ENCODE peak calls at places on chromosomes 3 and 15, in four cellular contexts. S is K562, C is GM12878, U is HepG2. R is an unnamed sample.

GRCh38 chr3:111373861-111374260 is 168.1 kb upstream of the CD96 start:
- DNase-seq in S (no peak), U (no peak), C (no peak), R (no peak)

GRCh38 chr15:94412979-94413741 is 181.8 kb downstream of the MCTP2 start:
- DNase-seq in U (peak; percentile 22), S (no peak), C (no peak), R (no peak)

GRCh38 chr3:112781611-112782010 is 65.1 kb downstream of the CD200R1L start:
- DNase-seq in S (no peak), U (no peak), C (no peak), R (no peak)

GRCh38 chr15:25691544-25692430 is 171.3 kb downstream of the ATP10A start:
- DNase-seq in S (no peak), U (no peak), C (no peak), R (no peak)

GRCh38 chr15:83170474-83171165 is 37.0 kb downstream of the HDGFL3 start:
- DNase-seq in C (no peak), S (no peak), U (no peak), R (no peak)

GRCh38 chr3:12879191-12879815 is 37.9 kb upstream of the RPL32 start:
- DNase-seq in S (no peak), U (no peak), C (no peak), R (no peak)

GRCh38 chr3:188746291-188746783 is 425.4 kb upstream of the TPRG1 start:
- DNase-seq in U (peak; percentile 100), S (no peak), C (no peak), R (no peak)

GRCh38 chr15:82851331-82851850 is 42.0 kb downstream of the WHAMM start:
- DNase-seq in U (no peak), C (no peak), S (no peak), R (no peak)

GRCh38 chr3:188720636-188721035 is 451.1 kb upstream of the TPRG1 start:
- DNase-seq in U (peak; percentile 95), C (no peak), S (no peak), R (no peak)

GRCh38 chr3:165885558-165886270 is 48.5 kb upstream of the BCHE start:
- DNase-seq in C (no peak), U (no peak), S (no peak), R (no peak)

GRCh38 chr15:27468151-27468556 is 497.2 kb downstream of the GABRG3 start:
- DNase-seq in S (no peak), C (no peak), U (no peak), R (no peak)

DNA sequence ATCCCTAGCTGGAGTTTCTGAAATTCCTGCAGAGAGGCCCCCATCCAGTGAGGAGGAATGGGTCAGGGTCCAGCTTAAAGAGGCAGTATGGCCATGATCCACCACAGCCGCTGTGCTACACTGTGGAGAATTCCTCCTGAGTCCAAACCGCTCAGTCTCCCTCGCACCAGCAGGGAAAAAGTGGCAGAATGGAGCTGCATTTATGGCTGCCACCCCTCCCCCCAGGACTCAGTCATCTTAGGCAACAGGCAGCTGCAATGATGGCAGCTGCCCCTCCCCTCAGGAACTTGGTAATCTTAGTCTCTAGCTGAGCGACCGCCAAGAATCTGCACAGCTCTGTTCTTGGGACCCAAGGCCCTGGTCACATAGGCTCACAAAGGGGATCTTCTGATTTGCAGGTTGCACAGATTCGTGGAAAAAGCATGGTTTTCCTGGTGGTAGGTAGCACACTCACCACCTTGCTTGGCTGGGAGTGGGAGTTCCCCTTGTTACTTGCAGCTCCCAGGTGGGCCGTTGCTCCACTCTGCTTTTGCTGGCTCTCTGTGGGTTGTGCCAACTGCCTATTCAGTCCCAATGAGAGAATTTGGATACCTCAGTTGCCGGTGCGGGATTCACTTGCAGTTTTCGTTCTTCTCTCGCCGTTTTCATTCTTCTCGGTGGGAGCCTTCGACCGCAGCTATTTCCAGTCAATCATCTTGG is 204.1 kb downstream of the STXBP5L start:
- DNase-seq in S (no peak), U (peak; percentile 14), C (no peak), R (peak; percentile 67)
- TF ChIP-seq USF2 in S (no peak), U (no peak), C (no peak), R (no peak)

GRCh38 chr3:128385080-128385832 is 81.4 kb downstream of the DNAJB8 start:
- DNase-seq in S (no peak), C (no peak), U (peak; percentile 75), R (no peak)

GRCh38 chr3:128381609-128382008 is 85.1 kb downstream of the DNAJB8 start:
- DNase-seq in U (no peak), S (no peak), C (no peak), R (no peak)

GRCh38 chr3:128380719-128381118 is 86.0 kb downstream of the DNAJB8 start:
- DNase-seq in U (no peak), C (no peak), S (peak; percentile 27), R (no peak)

GRCh38 chr3:128382221-128382807 is 84.4 kb downstream of the DNAJB8 start:
- DNase-seq in S (no peak), C (no peak), U (no peak), R (no peak)

GRCh38 chr3:128383316-128384235 is 83.1 kb downstream of the DNAJB8 start:
- DNase-seq in C (no peak), S (peak; percentile 84), U (peak; percentile 37), R (no peak)
- TF ChIP-seq CBFB in C (no peak), S (no peak), U (no peak), R (no peak)

GRCh38 chr3:184718431-184718830 is 6.6 kb upstream of the MAGEF1 start:
- DNase-seq in U (no peak), S (peak; percentile 5), C (no peak), R (no peak)

GRCh38 chr3:184715943-184716651 is 4.2 kb upstream of the MAGEF1 start:
- DNase-seq in C (no peak), U (no peak), S (no peak), R (no peak)

GRCh38 chr3:184719709-184720108 is 7.8 kb upstream of the MAGEF1 start:
- DNase-seq in U (no peak), C (no peak), S (peak; percentile 4), R (no peak)

GRCh38 chr3:184716652-184717607 is 5.1 kb upstream of the MAGEF1 start:
- DNase-seq in S (peak; percentile 7), C (no peak), U (peak; percentile 12), R (peak; percentile 39)

DNA sequence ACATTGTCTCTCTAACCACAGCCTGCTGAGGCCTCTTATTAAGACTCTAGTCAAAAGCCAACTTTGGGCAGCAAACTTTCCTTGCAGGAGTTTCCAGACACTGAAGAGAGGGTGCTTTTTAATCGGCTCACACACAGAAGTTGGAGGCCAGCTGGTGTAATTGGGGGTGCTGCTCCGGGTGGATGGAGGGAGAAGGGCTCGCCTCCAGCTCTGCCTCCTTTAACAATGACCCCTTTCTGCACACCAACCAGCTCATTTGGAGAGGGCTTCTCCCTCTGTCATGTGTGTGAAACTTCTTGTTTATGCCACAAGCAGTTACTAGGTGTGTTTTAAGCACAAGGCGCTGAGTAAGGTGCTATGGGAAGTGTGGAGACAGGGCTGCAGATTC is 5.7 kb upstream of the MAGEF1 start:
- DNase-seq in S (peak; percentile 2), U (no peak), C (no peak), R (no peak)
- TF ChIP-seq USF2 in S (no peak), U (no peak), C (no peak), R (no peak)

GRCh38 chr3:115710799-115711198 is 87.5 kb downstream of the GAP43 start:
- DNase-seq in C (no peak), S (no peak), U (no peak), R (no peak)
- TF ChIP-seq CBFB in C (no peak), S (no peak), U (no peak), R (no peak)

DNA sequence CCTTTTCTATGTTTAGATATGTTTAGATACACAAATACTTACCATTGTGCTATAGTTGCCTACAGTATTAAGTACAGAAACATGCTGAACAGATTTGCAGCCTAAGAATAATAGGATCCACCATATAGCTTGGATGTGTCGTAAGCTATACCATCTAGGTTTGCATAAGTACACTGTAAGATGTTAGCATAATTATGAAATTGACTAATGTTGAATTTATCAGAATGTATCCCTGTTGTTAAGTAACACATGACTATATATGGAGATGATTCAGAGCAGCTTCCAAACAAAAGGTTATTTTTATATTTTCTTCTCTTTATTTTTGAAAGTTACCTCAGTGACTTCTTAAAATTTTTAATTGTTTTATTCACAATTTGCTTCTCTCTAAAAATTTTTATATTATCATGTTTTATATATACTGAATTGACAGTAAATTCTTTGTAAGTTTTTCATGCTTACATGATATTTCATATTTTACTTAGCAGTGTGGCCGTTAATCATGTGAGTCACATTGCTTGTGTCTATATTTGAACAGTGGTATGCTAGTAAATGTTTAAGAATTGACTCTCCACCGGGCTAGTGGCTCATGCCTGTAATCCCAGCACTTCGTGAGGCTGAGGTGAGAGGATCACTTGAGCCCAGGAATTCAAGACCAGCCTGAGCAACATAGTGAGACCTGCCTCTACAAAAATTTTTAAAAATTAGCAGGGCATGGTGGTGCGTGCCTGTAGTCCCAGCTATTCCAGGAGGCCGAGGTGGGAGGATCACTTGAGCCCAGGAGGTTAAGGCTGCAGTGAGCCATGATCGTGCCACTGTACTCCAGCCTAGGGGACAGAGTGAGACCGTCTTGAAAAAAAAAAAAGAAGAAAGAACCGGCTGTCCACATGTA is 2.6 kb downstream of the SLC28A2 start:
- DNase-seq in C (no peak), S (no peak), U (no peak), R (no peak)
- TF ChIP-seq USF2 in C (no peak), S (no peak), U (no peak), R (no peak)

GRCh38 chr3:64054488-64054887 is 31.2 kb upstream of the PSMD6 start:
- DNase-seq in U (no peak), C (no peak), S (no peak), R (no peak)
- TF ChIP-seq CBFB in U (no peak), C (no peak), S (no peak), R (no peak)

GRCh38 chr3:32095431-32095830 is 11.0 kb upstream of the GPD1L start:
- DNase-seq in U (peak; percentile 57), S (no peak), C (no peak), R (no peak)

GRCh38 chr3:32084870-32085269 is 21.6 kb upstream of the GPD1L start:
- DNase-seq in C (no peak), U (no peak), S (no peak), R (no peak)

GRCh38 chr3:32093204-32093603 is 13.2 kb upstream of the GPD1L start:
- DNase-seq in C (no peak), U (no peak), S (no peak), R (no peak)

GRCh38 chr3:32083901-32084300 is 22.5 kb upstream of the GPD1L start:
- DNase-seq in C (no peak), U (no peak), S (peak; percentile 2), R (no peak)

DNA sequence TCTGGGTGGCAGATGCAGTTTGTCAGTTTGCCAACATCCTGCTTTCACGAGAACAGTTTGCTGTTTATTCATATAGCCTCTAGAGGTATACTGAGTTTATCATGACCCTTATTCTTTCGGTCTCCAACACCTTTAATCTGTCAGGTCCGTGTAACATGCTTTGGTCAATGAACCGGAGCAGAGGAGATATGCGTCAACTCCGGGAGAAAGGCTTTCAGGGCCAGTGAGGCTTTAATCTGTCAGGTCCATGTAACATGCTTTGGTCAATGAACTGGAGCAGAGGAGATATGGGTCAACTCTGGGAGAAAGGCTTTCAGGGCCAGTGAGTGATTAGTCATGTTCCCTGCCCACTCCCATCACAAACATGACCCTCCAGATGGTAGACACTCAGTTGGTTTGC is 16.9 kb upstream of the GPD1L start:
- DNase-seq in C (no peak), S (no peak), U (no peak), R (no peak)
- TF ChIP-seq USF2 in C (no peak), S (no peak), U (no peak), R (no peak)

DNA sequence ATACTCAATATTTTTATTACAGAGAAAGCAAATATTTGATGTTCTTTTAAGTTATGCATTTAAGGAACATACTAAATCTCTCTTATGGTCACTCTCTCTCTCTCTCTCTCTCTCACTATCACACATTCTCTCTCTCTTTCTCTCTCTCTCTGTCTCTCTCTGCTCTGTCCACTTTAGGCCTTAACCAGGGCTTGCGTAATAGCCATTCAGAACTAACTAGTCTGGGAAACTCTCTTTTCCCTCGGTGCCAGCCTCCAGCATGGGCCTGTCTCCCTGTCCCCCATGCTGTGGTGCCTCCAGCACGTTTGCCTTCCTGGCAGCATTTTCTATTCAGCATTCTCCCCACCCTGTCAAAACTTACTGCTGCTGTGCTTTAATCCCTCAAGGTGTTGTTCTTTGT is 389.7 kb downstream of the ROBO1 start:
- DNase-seq in U (no peak), C (no peak), S (no peak), R (no peak)
- TF ChIP-seq CBFB in U (no peak), C (no peak), S (no peak), R (no peak)